ENCODE peak calls at places on chromosomes 7 and 10, in seven cellular contexts. A, H, M, Q, Z, R and I are unnamed samples. For H3K27me3 and H3K4me1, the result is how much of the 10 kb centered on the place peaks cover.

GRCh38 chr10:14586901-14587300 is 187.8 kb downstream of the FAM107B start:
- DNase-seq in Z (peak), Q (no peak), A (no peak), R (no peak), H (no peak), M (no peak), I (no peak)

GRCh38 chr7:151368136-151368571 is 26.5 kb downstream of the NUB1 start:
- DNase-seq in A (peak), H (peak), R (peak), Z (peak), Q (peak), M (peak), I (peak)

GRCh38 chr10:112768121-112768520 is 181.9 kb upstream of the TCF7L2 start:
- DNase-seq in Z (no peak), M (no peak), A (no peak), H (no peak), Q (no peak), R (no peak), I (no peak)

GRCh38 chr10:72314263-72314662 is 40.5 kb downstream of the DNAJB12 start:
- DNase-seq in Z (no peak), H (no peak), A (no peak), R (no peak), Q (no peak), M (no peak), I (no peak)

GRCh38 chr7:82443044-82443800 is at the start of gene CACNA2D1:
- DNase-seq in A (no peak), M (no peak), R (no peak), Z (peak), Q (no peak), H (peak), I (no peak)

GRCh38 chr7:96657347-96658010 is 52.2 kb downstream of the SEM1 start:
- DNase-seq in A (no peak), H (no peak), M (no peak), R (peak), Q (no peak), Z (no peak), I (no peak)

GRCh38 chr10:49280001-49280408 is 19.0 kb upstream of the C10orf71 start:
- DNase-seq in M (no peak), H (no peak), A (no peak), Q (peak), R (peak), Z (peak), I (no peak)

GRCh38 chr10:43688348-43688892 is 39.7 kb upstream of the ZNF32 start:
- DNase-seq in M (peak), Z (no peak), H (no peak), R (peak), A (no peak), Q (no peak), I (no peak)

GRCh38 chr7:121500659-121501058 is 104.6 kb upstream of the FAM3C start:
- DNase-seq in R (no peak), M (no peak), H (no peak), Q (no peak), A (no peak), Z (peak), I (no peak)

GRCh38 chr10:62044569-62044968 is 143.1 kb downstream of the ARID5B start:
- DNase-seq in A (no peak), H (no peak), Q (no peak), Z (no peak), R (no peak), M (no peak), I (no peak)

GRCh38 chr7:111076205-111076604 is 14.7 kb upstream of the LRRN3 start:
- DNase-seq in A (peak), M (no peak), Q (peak), Z (peak), H (peak), R (peak), I (no peak)

GRCh38 chr7:65438593-65438992 is 64.9 kb downstream of the ZNF92 start:
- DNase-seq in H (peak), M (no peak), Z (peak), R (peak), Q (peak), A (no peak), I (no peak)

GRCh38 chr10:93408788-93409187 is 73.3 kb downstream of the MYOF start:
- DNase-seq in Q (no peak), A (no peak), Z (no peak), H (no peak), R (no peak), M (peak), I (no peak)

GRCh38 chr10:132133449-132134291 is 53.1 kb upstream of the DPYSL4 start:
- DNase-seq in R (no peak), M (no peak), A (no peak), H (no peak), Q (no peak), Z (no peak), I (no peak)

GRCh38 chr10:43305881-43306280 is 39.0 kb upstream of the RASGEF1A start:
- DNase-seq in Z (peak), M (no peak), Q (no peak), H (no peak), R (no peak), A (no peak), I (no peak)

GRCh38 chr7:158030566-158030965 is 557.1 kb downstream of the PTPRN2 start:
- DNase-seq in R (no peak), Z (no peak), M (no peak), Q (no peak), A (no peak), H (no peak), I (no peak)

GRCh38 chr10:68469838-68470237 is 1.9 kb downstream of the DNA2 start:
- DNase-seq in Q (no peak), M (no peak), H (no peak), Z (no peak), A (no peak), R (no peak), I (no peak)

GRCh38 chr10:124685251-124685650 is 58.9 kb downstream of the FAM53B start:
- DNase-seq in Z (no peak), H (no peak), R (no peak), M (no peak), Q (no peak), A (no peak), I (no peak)

GRCh38 chr10:109450702-109451101 is 472.6 kb downstream of the XPNPEP1 start:
- DNase-seq in Q (no peak), M (no peak), H (no peak), A (no peak), Z (no peak), R (no peak), I (no peak)

GRCh38 chr7:132255084-132255483 is 321.2 kb downstream of the PLXNA4 start:
- DNase-seq in H (no peak), A (no peak), Z (no peak), R (no peak), M (no peak), Q (no peak), I (no peak)

GRCh38 chr7:142811154-142811737 is 40.5 kb downstream of the PRSS2 start:
- DNase-seq in Z (peak), R (peak), H (peak), Q (peak), M (no peak), A (peak), I (no peak)

GRCh38 chr7:137146552-137146961 is 197.0 kb downstream of the PTN start:
- DNase-seq in A (no peak), H (peak), Q (peak), Z (peak), R (peak), M (no peak), I (no peak)

GRCh38 chr10:8279598-8279997 is 225.1 kb downstream of the GATA3 start:
- DNase-seq in R (peak), A (no peak), Z (peak), M (peak), Q (peak), H (peak), I (no peak)

GRCh38 chr10:55631071-55631654 is 729.9 kb downstream of the ZWINT start:
- DNase-seq in H (peak), Q (no peak), M (no peak), A (peak), R (peak), Z (peak), I (peak)

GRCh38 chr10:4998671-4999070 is 5.0 kb downstream of the AKR1C2 start:
- DNase-seq in R (no peak), Q (no peak), A (no peak), M (no peak), H (no peak), Z (no peak), I (no peak)

GRCh38 chr10:67477868-67478267 is 218.1 kb downstream of the CTNNA3 start:
- DNase-seq in R (no peak), H (no peak), A (no peak), Q (no peak), Z (no peak), M (no peak), I (no peak)

GRCh38 chr7:130921391-130922180 is 187.6 kb upstream of the KLF14 start:
- DNase-seq in M (no peak), Q (peak), H (peak), Z (no peak), A (no peak), R (peak), I (no peak)

GRCh38 chr7:131607291-131608111 is 51.1 kb upstream of the PODXL start:
- DNase-seq in M (no peak), A (no peak), Z (no peak), Q (no peak), H (no peak), R (no peak), I (no peak)

GRCh38 chr7:98285132-98286092 is 3.9 kb downstream of the BRI3 start:
- DNase-seq in Z (no peak), A (no peak), M (no peak), Q (no peak), H (no peak), R (no peak), I (no peak)

GRCh38 chr10:69768386-69768785 is 33.3 kb upstream of the COL13A1 start:
- DNase-seq in Q (no peak), A (no peak), R (no peak), Z (no peak), H (no peak), M (no peak), I (no peak)

GRCh38 chr7:111486472-111487142 is 75.7 kb downstream of the IMMP2L start:
- DNase-seq in R (peak), H (peak), Z (peak), M (no peak), A (peak), Q (peak), I (peak)

GRCh38 chr10:5961405-5962100 is 15.8 kb downstream of the IL15RA start:
- DNase-seq in R (no peak), A (no peak), Q (no peak), H (no peak), Z (no peak), M (peak), I (no peak)

GRCh38 chr7:55086413-55087201 is 67.8 kb downstream of the EGFR start:
- DNase-seq in H (peak), M (no peak), Z (peak), A (peak), R (peak), Q (peak), I (no peak)

GRCh38 chr7:45054442-45054841 is 34.3 kb downstream of the NACAD start:
- DNase-seq in Q (no peak), Z (no peak), A (no peak), R (no peak), M (peak), H (no peak), I (no peak)

GRCh38 chr10:132331259-132331955 is 586 bp upstream of the LRRC27 start:
- DNase-seq in Q (no peak), Z (no peak), A (no peak), H (no peak), R (no peak), M (peak), I (no peak)

DNA sequence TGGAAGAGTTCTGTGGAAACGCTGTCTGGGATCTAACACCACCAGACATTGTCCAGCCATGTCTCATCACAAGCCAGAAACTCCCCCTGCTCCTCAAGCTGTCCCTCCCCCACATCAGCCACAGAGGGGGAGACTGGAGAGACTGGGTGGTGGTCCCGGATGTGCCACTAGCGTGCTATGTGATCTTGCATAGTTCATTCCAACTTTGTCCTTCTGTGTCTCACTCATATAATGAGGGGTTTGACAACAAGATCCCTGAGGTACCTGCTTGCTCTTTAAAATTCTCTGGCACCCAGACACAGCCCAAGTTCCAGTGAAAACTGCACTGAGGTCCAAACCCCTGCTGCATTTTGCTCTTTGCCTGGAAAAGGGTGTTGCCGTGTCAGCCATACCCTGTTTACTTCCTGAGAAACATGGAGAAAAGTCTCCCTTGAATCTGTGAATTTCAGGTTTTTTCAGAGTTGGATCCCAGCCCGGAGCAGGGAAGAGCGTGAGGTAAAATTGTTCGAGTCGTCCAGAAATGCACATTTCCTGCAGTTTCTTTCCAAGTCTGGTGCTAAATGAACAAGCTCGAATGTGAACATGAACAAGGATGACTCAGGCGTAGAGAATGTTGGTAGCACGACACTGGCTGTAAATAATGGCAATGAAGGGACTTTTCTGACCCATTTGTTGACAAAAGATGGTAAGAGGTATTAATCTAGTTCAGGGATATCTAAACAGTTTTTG is 156.6 kb downstream of the CCDC3 start:
- DNase-seq in A (no peak), Q (peak), Z (peak), H (peak), M (no peak), R (peak), I (no peak)
- H3K4me3 ChIP-seq in A (no peak), Q (no peak), Z (peak), H (peak), M (no peak), R (peak), I (no peak)

GRCh38 chr7:26857534-26858228 is 6.7 kb downstream of the SKAP2 start:
- DNase-seq in Q (peak), Z (peak), H (peak), M (no peak), A (no peak), R (no peak), I (no peak)
- H3K27me3 ChIP-seq in Q (under half), Z (under half), H (under half), M (under half), A (under half), R (half or more), I (under half)

DNA sequence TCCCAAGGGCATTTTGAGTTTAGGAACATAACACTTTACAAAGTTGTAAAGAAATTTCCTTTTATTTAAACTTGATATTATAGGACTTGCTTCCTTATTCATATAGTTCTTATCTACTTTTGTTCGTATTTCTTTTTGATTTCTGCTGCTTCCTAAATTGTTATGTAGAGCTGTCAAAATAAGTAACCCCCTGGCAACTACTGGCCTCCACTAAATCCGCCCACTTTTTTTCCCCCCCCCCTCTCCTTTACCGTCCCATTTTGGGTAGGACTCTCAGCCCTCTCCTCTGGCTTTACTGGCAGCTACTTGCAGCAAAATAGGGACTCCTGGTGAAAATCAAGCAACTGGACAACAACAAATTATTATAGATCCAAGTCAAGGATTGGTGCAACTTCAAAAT is 1.1 kb downstream of the SP4 start:
- DNase-seq in A (no peak), M (no peak), H (peak), R (no peak), Z (no peak), Q (no peak), I (no peak)
- H3K4me1 ChIP-seq in A (half or more), M (under half), H (under half), R (under half), Z (under half), Q (under half), I (under half)

GRCh38 chr7:105851064-105851463 is 25.3 kb downstream of the ATXN7L1 start:
- DNase-seq in M (no peak), Z (no peak), A (no peak), H (no peak), R (no peak), Q (no peak), I (no peak)

GRCh38 chr7:105853931-105854419 is 22.4 kb downstream of the ATXN7L1 start:
- DNase-seq in A (no peak), Q (peak), M (no peak), R (no peak), Z (no peak), H (no peak), I (no peak)

GRCh38 chr7:105854516-105854915 is 21.9 kb downstream of the ATXN7L1 start:
- DNase-seq in A (no peak), H (no peak), M (no peak), Q (no peak), Z (no peak), R (no peak), I (no peak)

GRCh38 chr7:105846404-105846803 is 30.0 kb downstream of the ATXN7L1 start:
- DNase-seq in A (no peak), Z (no peak), H (no peak), R (no peak), Q (no peak), M (no peak), I (no peak)

DNA sequence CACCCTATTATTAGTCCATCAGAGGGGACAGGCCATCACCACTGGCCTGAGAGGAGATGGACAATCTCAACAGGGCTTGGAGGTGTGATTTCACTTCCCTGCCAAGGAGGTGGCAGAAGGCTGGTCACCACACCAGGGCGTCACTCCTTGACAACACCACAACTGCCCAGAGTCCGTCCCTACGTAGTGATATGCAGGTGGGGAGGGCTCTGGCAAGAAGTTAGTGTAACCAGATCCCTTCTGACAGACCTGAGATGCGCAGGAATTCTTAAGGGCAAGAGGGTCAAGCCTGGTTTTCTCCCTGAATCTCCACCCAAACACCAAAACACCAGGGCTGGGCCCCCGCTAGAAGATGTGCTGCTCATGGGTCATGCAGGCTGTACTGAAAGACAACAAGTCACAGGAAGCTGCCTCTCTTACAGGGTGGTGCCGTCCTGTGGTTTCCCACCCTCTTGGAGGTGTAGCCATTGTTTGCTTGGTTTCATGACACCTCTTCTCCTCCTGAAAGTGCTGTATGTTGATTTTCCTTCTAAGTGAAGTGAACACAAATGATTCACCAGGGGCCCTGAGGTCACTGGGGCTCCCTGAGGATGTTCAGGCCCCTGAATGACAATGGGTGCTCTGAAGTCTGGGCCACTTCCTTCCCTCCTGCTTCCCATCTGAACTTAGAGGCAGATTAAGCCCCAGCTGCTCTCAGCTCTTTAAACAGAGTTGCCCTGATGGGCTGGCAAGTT is 27.1 kb downstream of the ATXN7L1 start:
- DNase-seq in A (peak), Q (no peak), M (no peak), R (no peak), Z (peak), H (no peak), I (peak)
- H3K4me3 ChIP-seq in A (peak), Q (no peak), M (no peak), R (no peak), Z (no peak), H (no peak), I (no peak)

DNA sequence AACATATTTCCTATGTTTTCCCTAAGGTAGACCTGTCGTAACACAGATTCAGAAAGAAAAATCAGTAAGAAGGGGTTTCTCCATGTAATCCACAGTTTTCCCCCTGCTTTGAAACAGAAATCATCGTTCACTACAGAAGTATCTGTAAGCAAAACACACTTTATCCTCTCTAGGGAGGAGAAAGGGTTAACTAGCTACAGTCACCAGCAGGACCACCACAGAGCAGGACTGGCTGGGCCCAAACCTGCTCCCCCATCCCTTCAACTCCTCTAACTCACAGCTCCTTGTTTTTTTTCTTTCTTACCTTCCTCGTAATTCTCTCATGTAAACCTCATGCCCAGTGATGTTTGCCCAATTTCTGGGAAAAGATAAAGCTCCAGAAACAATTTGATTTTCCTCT is 167.7 kb downstream of the RAPGEF5 start:
- DNase-seq in H (no peak), M (no peak), Z (no peak), Q (no peak), R (no peak), A (no peak), I (no peak)
- H3K27me3 ChIP-seq in H (under half), M (under half), Z (under half), Q (under half), R (under half), A (under half), I (under half)

DNA sequence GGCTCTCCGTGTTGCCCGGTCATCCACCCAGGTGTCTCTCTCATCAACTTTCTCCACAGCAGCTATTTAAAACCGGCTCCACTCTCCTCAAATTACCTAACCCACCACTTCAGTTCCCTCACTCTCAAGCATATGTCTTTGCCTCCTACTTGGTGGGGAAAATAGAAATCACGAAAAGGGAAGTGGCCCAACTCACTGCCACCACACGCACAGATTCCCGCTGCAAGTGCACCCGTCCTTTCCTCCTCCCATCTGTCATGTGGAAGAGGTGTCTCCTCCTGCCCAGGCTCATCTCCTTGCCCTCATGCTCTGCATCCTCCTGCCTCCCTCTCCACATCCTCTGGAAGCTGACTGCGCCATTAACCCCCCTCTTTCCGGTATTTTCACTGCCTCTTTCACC is 80.8 kb upstream of the MKX start:
- DNase-seq in Z (no peak), A (no peak), R (no peak), M (no peak), Q (no peak), H (no peak), I (no peak)
- H3K4me1 ChIP-seq in Z (under half), A (under half), R (under half), M (under half), Q (under half), H (under half), I (under half)

GRCh38 chr10:73975388-73975787 is 22.5 kb upstream of the VCL start:
- DNase-seq in Q (no peak), M (no peak), Z (no peak), A (no peak), H (no peak), R (no peak), I (no peak)

GRCh38 chr10:73974309-73974946 is 23.5 kb upstream of the VCL start:
- DNase-seq in M (no peak), Q (no peak), Z (no peak), A (peak), H (no peak), R (no peak), I (no peak)

GRCh38 chr10:73970845-73971244 is 27.1 kb upstream of the VCL start:
- DNase-seq in R (no peak), Z (no peak), M (no peak), H (no peak), Q (no peak), A (no peak), I (no peak)

GRCh38 chr10:73971636-73972354 is 26.1 kb upstream of the VCL start:
- DNase-seq in H (no peak), Z (no peak), M (no peak), R (no peak), A (no peak), Q (no peak), I (no peak)

GRCh38 chr10:73973427-73973826 is 24.5 kb upstream of the VCL start:
- DNase-seq in Z (no peak), A (no peak), R (no peak), Q (no peak), M (no peak), H (no peak), I (no peak)
- H3K4me3 ChIP-seq in Z (no peak), A (no peak), R (no peak), Q (no peak), M (no peak), H (no peak), I (no peak)